ENCODE peak calls at places on chromosomes 3 and 15, in five cellular contexts. O is activated T-cell treated with anti-CD3 and anti-CD28 coated beads, Interleukin-2, amount 50 U/mL, for 48 hours; T is stimulated activated CD4-positive, alpha-beta T cell treated with anti-CD3 and anti-CD28 coated beads, Interleukin-2, amount 100 ng/mL, for 24 hours; M is KBM-7; A is type B pancreatic cell. L is an unnamed sample.
A peak's percentile ranks its signal among the peaks of the same experiment; 100 is the strongest.

GRCh38 chr3:29128004-29128403 is 152.9 kb upstream of the RBMS3 start:
- DNase-seq in O (no peak), T (no peak), M (no peak), A (no peak), L (no peak)

GRCh38 chr3:71421820-71422566 is 161.5 kb downstream of the FOXP1 start:
- DNase-seq in O (no peak), T (peak; percentile 59), M (peak; percentile 68), A (no peak), L (peak; percentile 18)

GRCh38 chr3:100634493-100635272 is 25.3 kb downstream of the ADGRG7 start:
- DNase-seq in O (peak; percentile 54), T (peak; percentile 19), M (peak; percentile 58), A (no peak), L (no peak)

GRCh38 chr3:174441588-174442316 is 417.4 kb upstream of the NAALADL2 start:
- DNase-seq in O (no peak), T (no peak), M (no peak), A (no peak), L (no peak)

GRCh38 chr3:197021729-197022404 is 7.8 kb downstream of the MELTF start:
- DNase-seq in O (no peak), T (no peak), M (no peak), A (no peak), L (no peak)

GRCh38 chr3:136802481-136802996 is 16.4 kb upstream of the SLC35G2 start:
- DNase-seq in O (no peak), T (no peak), M (peak; percentile 50), A (no peak), L (no peak)

GRCh38 chr15:52493968-52494367 is 34.7 kb downstream of the MYO5A start:
- DNase-seq in O (no peak), T (no peak), M (no peak), A (no peak), L (no peak)

GRCh38 chr15:86863226-86863915 is 783.7 kb downstream of the AGBL1 start:
- DNase-seq in O (no peak), T (no peak), M (no peak), A (no peak), L (no peak)

GRCh38 chr15:99707481-99708270 is 25.6 kb downstream of the LYSMD4 start:
- DNase-seq in O (no peak), T (no peak), M (no peak), A (no peak), L (no peak)

GRCh38 chr15:31606261-31606669 is 279.6 kb downstream of the KLF13 start:
- DNase-seq in O (no peak), T (no peak), M (no peak), A (no peak), L (no peak)

GRCh38 chr3:85567074-85567676 is 608.4 kb downstream of the CADM2 start:
- DNase-seq in O (no peak), T (peak; percentile 19), M (peak; percentile 35), A (no peak), L (no peak)

GRCh38 chr15:64132217-64132616 is 19.3 kb upstream of the SNX22 start:
- DNase-seq in O (no peak), T (no peak), M (no peak), A (no peak), L (no peak)

GRCh38 chr3:134881305-134881704 is 86.2 kb downstream of the EPHB1 start:
- DNase-seq in O (no peak), T (no peak), M (no peak), A (no peak), L (no peak)

GRCh38 chr3:140994316-140994715 is 52.7 kb downstream of the SLC25A36 start:
- DNase-seq in O (no peak), T (no peak), M (no peak), A (no peak), L (no peak)

GRCh38 chr3:72273615-72274014 is 488.7 kb upstream of the PROK2 start:
- DNase-seq in O (no peak), T (no peak), M (no peak), A (no peak), L (no peak)

GRCh38 chr3:5264896-5265770 is 77.6 kb downstream of the EDEM1 start:
- DNase-seq in O (no peak), T (no peak), M (no peak), A (no peak), L (no peak)

GRCh38 chr15:78308422-78309021 is 9.1 kb upstream of the SKIC8 start:
- DNase-seq in O (peak; percentile 74), T (peak; percentile 36), M (peak; percentile 85), A (peak; percentile 89), L (peak; percentile 19)

GRCh38 chr3:133821767-133822638 is 16.4 kb downstream of the SRPRB start:
- DNase-seq in O (no peak), T (peak; percentile 14), M (peak; percentile 36), A (no peak), L (no peak)

GRCh38 chr15:42688301-42688700 is 48.6 kb downstream of the CDAN1 start:
- DNase-seq in O (no peak), T (no peak), M (no peak), A (no peak), L (no peak)

GRCh38 chr3:129934234-129935123 is 40.0 kb upstream of the TRH start:
- DNase-seq in O (peak; percentile 41), T (peak; percentile 26), M (peak; percentile 61), A (no peak), L (peak; percentile 8)

GRCh38 chr3:57952208-57952631 is 56.0 kb upstream of the FLNB start:
- DNase-seq in O (no peak), T (no peak), M (no peak), A (no peak), L (no peak)

GRCh38 chr3:50531201-50531600 is 27.8 kb upstream of the CACNA2D2 start:
- DNase-seq in O (no peak), T (no peak), M (no peak), A (no peak), L (no peak)

GRCh38 chr15:70323111-70323851 is 225.6 kb upstream of the TLE3 start:
- DNase-seq in O (no peak), T (no peak), M (no peak), A (peak; percentile 69), L (no peak)

GRCh38 chr3:165194477-165195135 is 1.6 kb downstream of the SLITRK3 start:
- DNase-seq in O (no peak), T (no peak), M (no peak), A (no peak), L (no peak)